ENCODE peak calls at places on chromosome 18, in six cellular contexts. U, T, X, C, P and F are unnamed samples.

GRCh38 chr18:1965016-1965415 is 606.3 kb downstream of the METTL4 start:
- DNase-seq in P (no peak), C (no peak), X (no peak), U (no peak), T (no peak), F (no peak)

GRCh38 chr18:7568426-7568825 is 1.3 kb downstream of the PTPRM start:
- DNase-seq in X (no peak), C (no peak), T (peak; percentile 33), U (no peak), P (peak; percentile 36), F (no peak)

GRCh38 chr18:74796928-74797576 is 199.4 kb downstream of the ZNF407 start:
- DNase-seq in P (no peak), C (no peak), T (no peak), U (no peak), X (no peak), F (peak; percentile 41)

GRCh38 chr18:50507120-50507590 is 52.7 kb upstream of the MAPK4 start:
- DNase-seq in C (no peak), P (no peak), U (no peak), T (no peak), X (peak; percentile 14), F (no peak)

GRCh38 chr18:42392416-42392815 is 437.4 kb downstream of the PIK3C3 start:
- DNase-seq in X (no peak), U (no peak), C (no peak), T (no peak), P (no peak), F (peak; percentile 52)

GRCh38 chr18:44552706-44553105 is 128.0 kb upstream of the SETBP1 start:
- DNase-seq in C (no peak), U (no peak), P (no peak), T (no peak), X (no peak), F (no peak)

GRCh38 chr18:35410561-35410960 is 33.4 kb upstream of the ZNF396 start:
- DNase-seq in C (no peak), U (no peak), P (no peak), T (no peak), X (no peak), F (no peak)

GRCh38 chr18:59488899-59489298 is 129.8 kb upstream of the LMAN1 start:
- DNase-seq in X (no peak), P (no peak), T (no peak), C (no peak), U (no peak), F (no peak)

GRCh38 chr18:2303517-2304238 is 267.6 kb downstream of the METTL4 start:
- DNase-seq in P (no peak), T (no peak), X (peak; percentile 26), U (peak; percentile 11), C (no peak), F (no peak)

GRCh38 chr18:10715791-10716190 is 190.0 kb downstream of the NAPG start:
- DNase-seq in T (no peak), C (no peak), U (peak; percentile 74), P (no peak), X (peak; percentile 20), F (peak; percentile 20)

GRCh38 chr18:44805176-44805575 is 124.5 kb downstream of the SETBP1 start:
- DNase-seq in P (no peak), T (no peak), U (no peak), C (no peak), X (no peak), F (no peak)

GRCh38 chr18:46388295-46388694 is 268.7 kb downstream of the LOXHD1 start:
- DNase-seq in U (no peak), X (no peak), P (no peak), T (no peak), C (no peak), F (no peak)

GRCh38 chr18:51655327-51655698 is 457.8 kb upstream of the MEX3C start:
- DNase-seq in P (no peak), U (no peak), C (no peak), T (no peak), X (no peak), F (no peak)

GRCh38 chr18:28178720-28179119 is 1.8 kb upstream of the CDH2 start:
- DNase-seq in X (peak; percentile 41), P (no peak), C (no peak), U (no peak), T (no peak), F (no peak)

GRCh38 chr18:50729326-50729725 is 90.5 kb downstream of the MRO start:
- DNase-seq in P (no peak), T (no peak), C (no peak), U (no peak), X (no peak), F (no peak)

GRCh38 chr18:32777049-32777448 is 4.2 kb upstream of the KLHL14 start:
- DNase-seq in T (no peak), P (no peak), C (no peak), X (no peak), U (no peak), F (peak; percentile 87)

GRCh38 chr18:44895176-44895798 is 214.6 kb downstream of the SETBP1 start:
- DNase-seq in T (peak; percentile 82), X (peak; percentile 55), U (no peak), P (no peak), C (peak; percentile 20), F (peak; percentile 36)

GRCh38 chr18:38940475-38940862 is 1374.9 kb upstream of the CELF4 start:
- DNase-seq in U (no peak), C (no peak), P (no peak), X (no peak), T (no peak), F (no peak)

GRCh38 chr18:30491815-30492551 is 550.6 kb downstream of the DSC3 start:
- DNase-seq in P (no peak), X (no peak), T (no peak), U (no peak), C (no peak), F (no peak)

GRCh38 chr18:30175061-30175574 is 867.4 kb downstream of the DSC3 start:
- DNase-seq in C (no peak), P (no peak), T (no peak), U (no peak), X (no peak), F (no peak)

GRCh38 chr18:76495435-76496199 is 575 bp upstream of the ZNF516 start:
- DNase-seq in U (no peak), X (peak; percentile 40), P (no peak), C (no peak), T (peak; percentile 55), F (no peak)

GRCh38 chr18:49074505-49074904 is 123.7 kb upstream of the SMAD7 start:
- DNase-seq in P (no peak), X (no peak), U (no peak), C (no peak), T (no peak), F (no peak)

GRCh38 chr18:67410671-67411070 is 105.8 kb downstream of the DSEL start:
- DNase-seq in U (peak; percentile 35), T (no peak), P (no peak), X (peak; percentile 22), C (no peak), F (no peak)

GRCh38 chr18:8754995-8755955 is 49.9 kb downstream of the MTCL1 start:
- DNase-seq in X (peak; percentile 72), U (peak; percentile 44), T (no peak), P (no peak), C (peak; percentile 35), F (no peak)

GRCh38 chr18:2706903-2707302 is 51.4 kb downstream of the SMCHD1 start:
- DNase-seq in X (no peak), T (no peak), C (no peak), U (no peak), P (no peak), F (no peak)

GRCh38 chr18:34222396-34223163 is 2.1 kb downstream of the NOL4 start:
- DNase-seq in U (no peak), P (no peak), C (no peak), X (no peak), T (peak; percentile 22), F (no peak)

GRCh38 chr18:75198046-75198445 is 10.9 kb downstream of the PTGR3 start:
- DNase-seq in U (no peak), P (no peak), X (no peak), C (no peak), T (no peak), F (no peak)

GRCh38 chr18:65623686-65624085 is 127.1 kb upstream of the CDH7 start:
- DNase-seq in P (no peak), U (no peak), T (no peak), C (no peak), X (no peak), F (no peak)

GRCh38 chr18:27378396-27379094 is 193.4 kb upstream of the CHST9 start:
- DNase-seq in T (no peak), P (no peak), C (no peak), U (peak; percentile 78), X (peak; percentile 8), F (peak; percentile 99)

GRCh38 chr18:49020621-49021021 is 69.9 kb upstream of the SMAD7 start:
- DNase-seq in C (no peak), T (peak; percentile 22), U (no peak), X (peak; percentile 9), P (no peak), F (no peak)

DNA sequence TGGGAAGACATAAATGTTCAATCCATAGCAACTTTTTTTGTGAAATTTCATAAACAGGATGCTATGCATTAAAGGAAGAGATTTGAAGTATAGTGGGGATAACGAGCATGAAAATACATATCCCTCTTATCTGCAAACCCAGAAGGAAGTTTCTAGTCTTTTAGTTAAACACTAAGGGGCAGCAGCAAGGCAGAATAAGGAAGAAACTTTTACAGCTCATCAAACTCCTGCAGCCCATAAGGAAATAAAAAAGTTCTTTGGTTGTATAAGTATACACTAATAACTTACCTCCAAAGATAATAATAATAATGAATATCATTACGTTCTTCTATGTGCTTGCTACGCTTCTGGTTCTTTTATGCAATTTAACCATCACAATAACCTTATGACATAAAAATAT is 81.4 kb downstream of the CD226 start:
- DNase-seq in U (no peak), T (no peak), C (no peak), X (no peak), P (no peak), F (no peak)
- TF ChIP-seq CTCF in U (no peak), T (no peak), C (no peak), X (no peak), P (no peak), F (no peak)

DNA sequence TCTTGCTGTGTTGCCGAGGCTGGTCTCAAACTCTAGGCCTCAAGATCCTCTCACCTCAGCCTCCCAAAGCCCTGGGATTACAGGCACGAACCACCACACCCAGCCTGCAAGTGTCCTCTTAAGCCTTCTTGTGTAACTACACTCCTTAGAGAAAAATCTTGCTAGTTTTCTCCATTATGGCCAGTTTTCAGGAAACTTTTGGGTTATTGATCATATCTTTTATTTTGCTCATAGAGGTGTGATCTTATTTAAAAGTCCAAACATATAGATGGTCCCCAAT is 2.4 kb downstream of the SOCS6 start:
- DNase-seq in X (no peak), T (no peak), P (no peak), C (no peak), U (no peak), F (no peak)
- H3K4me3 ChIP-seq in X (no peak overlapping the region), T (no peak overlapping the region), P (no peak overlapping the region), C (peak overlapping the region; percentile 74), U (no peak overlapping the region), F (peak overlapping the region; percentile 87)

GRCh38 chr18:24428709-24429108 is 2.2 kb downstream of the IMPACT start:
- DNase-seq in P (no peak), C (no peak), T (no peak), U (no peak), X (no peak), F (no peak)
- TF ChIP-seq CTCF in P (no peak), C (no peak), T (no peak), U (peak; percentile 12), X (peak; percentile 23), F (peak; percentile 38)

DNA sequence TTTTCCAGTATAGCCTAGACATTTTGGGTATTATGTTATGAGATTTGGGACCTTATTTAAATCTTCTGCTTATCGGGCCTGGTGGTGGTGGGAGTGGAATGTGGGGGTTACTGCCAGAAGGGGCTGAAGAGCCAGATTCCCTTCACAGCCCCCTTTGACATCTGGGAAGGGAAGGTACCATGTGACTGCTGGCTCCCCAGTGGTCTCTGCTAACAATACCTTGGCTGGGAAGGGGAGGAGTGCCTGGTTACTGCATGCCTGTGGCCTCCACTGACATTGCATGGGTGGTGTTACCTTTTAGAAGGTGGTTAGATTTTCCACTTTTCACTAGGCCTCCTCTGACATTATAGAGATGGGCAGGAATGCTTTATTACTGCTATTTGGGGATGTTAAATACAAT is 8.0 kb downstream of the ATP9B start:
- DNase-seq in C (no peak), X (no peak), P (no peak), T (no peak), U (no peak), F (no peak)
- H3K4me3 ChIP-seq in C (no peak overlapping the region), X (no peak overlapping the region), P (no peak overlapping the region), T (no peak overlapping the region), U (no peak overlapping the region), F (no peak overlapping the region)